ENCODE peak calls at places on chromosome 7, in four cellular contexts. One of them, this sample, is unnamed.

GRCh38 chr7:18019562-18019961 is 8.1 kb downstream of the PRPS1L1 start:
- DNase-seq in OCI-LY7: no peak
- DNase-seq in epithelial cell of esophagus: peak
- DNase-seq in stimulated activated CD8-positive, alpha-beta memory T cell treated with anti-CD3 and anti-CD28 coated beads, Interleukin-7, amount 100 ng/mL, for 1 hour: no peak
- DNase-seq in this sample: no peak

GRCh38 chr7:129095258-129095657 is 40.3 kb upstream of the TNPO3 start:
- DNase-seq in OCI-LY7: peak
- DNase-seq in epithelial cell of esophagus: no peak
- DNase-seq in stimulated activated CD8-positive, alpha-beta memory T cell treated with anti-CD3 and anti-CD28 coated beads, Interleukin-7, amount 100 ng/mL, for 1 hour: no peak
- DNase-seq in this sample: no peak

GRCh38 chr7:123661765-123662164 is 6.1 kb downstream of the LMOD2 start:
- DNase-seq in OCI-LY7: no peak
- DNase-seq in epithelial cell of esophagus: no peak
- DNase-seq in stimulated activated CD8-positive, alpha-beta memory T cell treated with anti-CD3 and anti-CD28 coated beads, Interleukin-7, amount 100 ng/mL, for 1 hour: no peak
- DNase-seq in this sample: no peak

GRCh38 chr7:76281706-76282343 is 20.6 kb upstream of the HSPB1 start:
- DNase-seq in OCI-LY7: no peak
- DNase-seq in epithelial cell of esophagus: no peak
- DNase-seq in stimulated activated CD8-positive, alpha-beta memory T cell treated with anti-CD3 and anti-CD28 coated beads, Interleukin-7, amount 100 ng/mL, for 1 hour: no peak
- DNase-seq in this sample: no peak

GRCh38 chr7:131040467-131040932 is 287.2 kb upstream of the MKLN1 start:
- DNase-seq in OCI-LY7: peak
- DNase-seq in epithelial cell of esophagus: peak
- DNase-seq in stimulated activated CD8-positive, alpha-beta memory T cell treated with anti-CD3 and anti-CD28 coated beads, Interleukin-7, amount 100 ng/mL, for 1 hour: no peak
- DNase-seq in this sample: peak

GRCh38 chr7:80413395-80413955 is 98.4 kb downstream of the GNAT3 start:
- DNase-seq in OCI-LY7: no peak
- DNase-seq in epithelial cell of esophagus: no peak
- DNase-seq in stimulated activated CD8-positive, alpha-beta memory T cell treated with anti-CD3 and anti-CD28 coated beads, Interleukin-7, amount 100 ng/mL, for 1 hour: no peak
- DNase-seq in this sample: no peak

GRCh38 chr7:77858278-77858677 is 59.7 kb downstream of the PHTF2 start:
- DNase-seq in OCI-LY7: no peak
- DNase-seq in epithelial cell of esophagus: no peak
- DNase-seq in stimulated activated CD8-positive, alpha-beta memory T cell treated with anti-CD3 and anti-CD28 coated beads, Interleukin-7, amount 100 ng/mL, for 1 hour: no peak
- DNase-seq in this sample: no peak

GRCh38 chr7:100190059-100190711 is 12.5 kb downstream of the STAG3 start:
- DNase-seq in OCI-LY7: peak
- DNase-seq in epithelial cell of esophagus: peak
- DNase-seq in stimulated activated CD8-positive, alpha-beta memory T cell treated with anti-CD3 and anti-CD28 coated beads, Interleukin-7, amount 100 ng/mL, for 1 hour: no peak
- DNase-seq in this sample: no peak

GRCh38 chr7:90892213-90892612 is 296.1 kb downstream of the CDK14 start:
- DNase-seq in OCI-LY7: no peak
- DNase-seq in epithelial cell of esophagus: peak
- DNase-seq in stimulated activated CD8-positive, alpha-beta memory T cell treated with anti-CD3 and anti-CD28 coated beads, Interleukin-7, amount 100 ng/mL, for 1 hour: no peak
- DNase-seq in this sample: no peak